ENCODE peak calls at places on chromosome 11, in eight cellular contexts. X, U, S, G, T, H, E and N are unnamed samples.

GRCh38 chr11:64566042-64566914 is 24.7 kb upstream of the SLC22A12 start:
- DNase-seq in X (peak), U (peak), S (peak), G (no peak), T (no peak), H (peak), E (peak), N (peak)

GRCh38 chr11:122044086-122044485 is 71.9 kb downstream of the BLID start:
- DNase-seq in X (no peak), U (no peak), S (peak), G (no peak), T (no peak), H (no peak), E (no peak), N (peak)

GRCh38 chr11:20937826-20938225 is 268.4 kb downstream of the NELL1 start:
- DNase-seq in X (no peak), U (no peak), S (no peak), G (no peak), T (no peak), H (no peak), E (no peak), N (no peak)

GRCh38 chr11:121586727-121587126 is 134.0 kb upstream of the SORL1-AS1 start:
- DNase-seq in X (no peak), U (no peak), S (no peak), G (no peak), T (no peak), H (no peak), E (no peak), N (no peak)

GRCh38 chr11:104011031-104011430 is 25.4 kb upstream of the DDI1 start:
- DNase-seq in X (no peak), U (no peak), S (no peak), G (no peak), T (no peak), H (no peak), E (no peak), N (peak)

GRCh38 chr11:115145316-115145715 is 358.9 kb downstream of the CADM1 start:
- DNase-seq in X (no peak), U (no peak), S (no peak), G (no peak), T (no peak), H (no peak), E (no peak), N (no peak)

GRCh38 chr11:85945788-85946187 is 90.6 kb downstream of the CCDC83 start:
- DNase-seq in X (no peak), U (no peak), S (no peak), G (no peak), T (no peak), H (no peak), E (no peak), N (no peak)

GRCh38 chr11:71502871-71503435 is 24.1 kb upstream of the KRTAP5-7 start:
- DNase-seq in X (no peak), U (no peak), S (no peak), G (no peak), T (no peak), H (no peak), E (no peak), N (no peak)

GRCh38 chr11:94876645-94877445 is 96.5 kb downstream of the CWC15 start:
- DNase-seq in X (peak), U (peak), S (peak), G (peak), T (no peak), H (peak), E (peak), N (peak)

GRCh38 chr11:19802773-19803293 is 90.2 kb downstream of the NAV2 start:
- DNase-seq in X (no peak), U (no peak), S (no peak), G (no peak), T (no peak), H (no peak), E (no peak), N (no peak)

GRCh38 chr11:95485115-95485900 is 254.3 kb upstream of the SESN3 start:
- DNase-seq in X (no peak), U (peak), S (no peak), G (no peak), T (no peak), H (no peak), E (no peak), N (no peak)

GRCh38 chr11:57888385-57888784 is 126.8 kb downstream of the CTNND1 start:
- DNase-seq in X (no peak), U (no peak), S (no peak), G (no peak), T (no peak), H (no peak), E (no peak), N (no peak)